ENCODE peak calls at places on chromosomes 5 and 9, in four cellular contexts. One of them, this sample, is unnamed.
A peak's percentile ranks its signal among the peaks of the same experiment; 100 is the strongest.

GRCh38 chr9:17246770-17247169 is 111.9 kb downstream of the CNTLN start:
- DNase-seq in psoas muscle: no peak
- DNase-seq in pancreas: no peak
- DNase-seq in Panc1: no peak
- DNase-seq in this sample: no peak

GRCh38 chr5:10660720-10661387 is 97.0 kb downstream of the ANKRD33B start:
- DNase-seq in psoas muscle: no peak
- DNase-seq in pancreas: no peak
- DNase-seq in Panc1: no peak
- DNase-seq in this sample: no peak

GRCh38 chr9:107513464-107514092 is 24.0 kb upstream of the KLF4 start:
- DNase-seq in psoas muscle: no peak
- DNase-seq in pancreas: no peak
- DNase-seq in Panc1: no peak
- DNase-seq in this sample: no peak

GRCh38 chr9:22528485-22528884 is 81.9 kb downstream of the DMRTA1 start:
- DNase-seq in psoas muscle: no peak
- DNase-seq in pancreas: no peak
- DNase-seq in Panc1: no peak
- DNase-seq in this sample: no peak

GRCh38 chr9:129481824-129482511 is 138.9 kb downstream of the C9orf50 start:
- DNase-seq in psoas muscle: no peak
- DNase-seq in pancreas: peak; percentile 51
- DNase-seq in Panc1: no peak
- DNase-seq in this sample: no peak

GRCh38 chr9:17882801-17883200 is 303.9 kb downstream of the SH3GL2 start:
- DNase-seq in psoas muscle: no peak
- DNase-seq in pancreas: no peak
- DNase-seq in Panc1: no peak
- DNase-seq in this sample: no peak

GRCh38 chr9:10045598-10045997 is 567.2 kb downstream of the PTPRD start:
- DNase-seq in psoas muscle: no peak
- DNase-seq in pancreas: no peak
- DNase-seq in Panc1: no peak
- DNase-seq in this sample: no peak

GRCh38 chr9:134662143-134662876 is 20.7 kb downstream of the COL5A1 start:
- DNase-seq in psoas muscle: peak; percentile 66
- DNase-seq in pancreas: no peak
- DNase-seq in Panc1: no peak
- DNase-seq in this sample: no peak

GRCh38 chr5:169218862-169219261 is 82.1 kb downstream of the SLIT3 start:
- DNase-seq in psoas muscle: no peak
- DNase-seq in pancreas: no peak
- DNase-seq in Panc1: no peak
- DNase-seq in this sample: no peak

GRCh38 chr5:124642148-124642547 is 104.3 kb downstream of the ZNF608 start:
- DNase-seq in psoas muscle: no peak
- DNase-seq in pancreas: no peak
- DNase-seq in Panc1: no peak
- DNase-seq in this sample: no peak

DNA sequence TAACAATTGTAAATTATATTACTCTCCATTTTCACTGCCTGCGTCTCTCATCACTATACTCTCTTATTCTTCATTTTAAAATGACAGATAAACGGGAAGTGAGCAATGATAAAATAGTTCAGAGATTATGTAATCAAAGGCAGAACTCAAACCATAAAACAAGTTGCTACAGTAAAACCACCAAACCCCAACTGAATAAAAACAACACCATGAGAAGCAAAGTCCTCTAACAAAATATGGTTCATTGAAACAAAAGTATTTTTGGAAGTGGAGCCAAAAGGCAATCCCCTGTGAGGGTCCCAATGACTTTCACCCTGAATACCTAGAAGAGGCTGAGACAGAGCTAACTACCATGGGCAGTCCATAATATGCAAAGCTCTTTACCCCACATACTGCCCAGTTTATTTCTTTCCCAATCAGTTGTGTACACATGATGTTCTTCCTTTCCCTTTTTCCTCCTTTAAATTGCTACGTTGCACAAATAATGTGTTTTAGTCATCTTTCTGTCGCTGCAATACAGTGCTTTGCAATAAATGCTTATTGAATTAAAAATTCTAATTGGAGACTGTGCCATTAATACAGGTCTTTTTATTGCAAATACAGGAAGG is 64.0 kb upstream of the PTGER4 start:
- DNase-seq in psoas muscle: no peak
- DNase-seq in pancreas: no peak
- DNase-seq in Panc1: no peak
- DNase-seq in this sample: no peak
- H3K27ac ChIP-seq in psoas muscle: peak overlapping the region; percentile 27
- H3K27ac ChIP-seq in pancreas: no peak overlapping the region
- H3K27ac ChIP-seq in Panc1: no peak overlapping the region
- H3K27ac ChIP-seq in this sample: no peak overlapping the region

GRCh38 chr9:122217640-122218039 is 11.1 kb downstream of the LHX6 start:
- DNase-seq in psoas muscle: no peak
- DNase-seq in pancreas: no peak
- DNase-seq in Panc1: no peak
- DNase-seq in this sample: no peak
- H3K27me3 ChIP-seq in psoas muscle: peaks cover 35% of the 10 kb centered on the region
- H3K27me3 ChIP-seq in pancreas: peaks cover 6% of the 10 kb centered on the region
- H3K27me3 ChIP-seq in Panc1: no peaks in the 10 kb centered on the region
- H3K27me3 ChIP-seq in this sample: peaks cover 81% of the 10 kb centered on the region

DNA sequence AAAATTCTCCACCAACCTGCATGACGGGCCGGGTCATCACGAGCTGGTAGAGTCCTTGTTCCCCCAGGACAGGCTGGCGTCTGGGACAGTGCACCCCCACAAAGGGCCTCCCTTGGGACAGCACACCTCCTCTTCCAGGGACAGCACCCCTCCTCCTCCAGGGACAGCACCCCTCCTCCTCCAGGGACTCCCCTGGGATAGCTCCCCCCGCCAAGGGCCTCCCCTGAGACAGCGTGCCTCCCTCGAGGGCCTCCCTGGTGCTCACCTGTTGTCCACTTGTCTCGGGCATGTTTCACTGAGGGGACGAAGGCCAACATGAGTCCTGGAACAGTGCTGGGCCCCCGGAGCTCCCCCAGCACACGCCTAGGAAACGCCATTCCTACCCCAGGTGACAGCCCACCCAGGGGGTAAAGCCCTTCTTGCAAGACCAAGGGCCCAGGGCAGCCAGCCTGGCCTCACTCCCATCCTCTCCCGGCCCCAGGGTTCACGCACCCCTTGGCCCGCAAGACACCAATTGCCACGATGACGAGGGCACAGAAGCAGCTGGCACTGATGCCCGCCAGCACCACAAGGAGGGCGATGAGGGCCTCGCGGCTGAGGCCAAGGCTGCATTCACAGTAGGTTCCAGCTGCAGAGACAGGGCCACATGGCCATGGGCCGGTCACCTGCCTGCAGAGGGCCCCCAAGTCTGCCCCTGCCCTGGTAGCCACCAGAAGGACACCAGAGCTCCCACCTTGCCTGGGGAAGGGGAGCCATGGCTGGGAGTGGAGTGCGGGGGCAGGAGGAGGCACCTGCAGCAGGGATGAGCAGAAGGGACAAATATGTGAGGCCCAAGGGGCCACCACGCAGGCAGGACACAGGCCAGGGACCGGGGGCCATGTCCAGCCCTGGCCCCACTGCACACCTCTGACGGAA is at the start of gene TMEM210:
- DNase-seq in psoas muscle: no peak
- DNase-seq in pancreas: no peak
- DNase-seq in Panc1: no peak
- DNase-seq in this sample: no peak
- H3K9me3 ChIP-seq in psoas muscle: no peaks in the 10 kb centered on the region
- H3K9me3 ChIP-seq in pancreas: no peaks in the 10 kb centered on the region
- H3K9me3 ChIP-seq in Panc1: no peaks in the 10 kb centered on the region
- H3K9me3 ChIP-seq in this sample: no peaks in the 10 kb centered on the region

GRCh38 chr9:92310562-92310961 is 14.6 kb downstream of the NOL8 start:
- DNase-seq in psoas muscle: no peak
- DNase-seq in pancreas: no peak
- DNase-seq in Panc1: no peak
- DNase-seq in this sample: no peak

GRCh38 chr9:92313624-92314012 is 11.5 kb downstream of the NOL8 start:
- DNase-seq in psoas muscle: no peak
- DNase-seq in pancreas: no peak
- DNase-seq in Panc1: no peak
- DNase-seq in this sample: no peak

GRCh38 chr9:92312887-92313623 is 12.1 kb downstream of the NOL8 start:
- DNase-seq in psoas muscle: no peak
- DNase-seq in pancreas: no peak
- DNase-seq in Panc1: no peak
- DNase-seq in this sample: no peak

DNA sequence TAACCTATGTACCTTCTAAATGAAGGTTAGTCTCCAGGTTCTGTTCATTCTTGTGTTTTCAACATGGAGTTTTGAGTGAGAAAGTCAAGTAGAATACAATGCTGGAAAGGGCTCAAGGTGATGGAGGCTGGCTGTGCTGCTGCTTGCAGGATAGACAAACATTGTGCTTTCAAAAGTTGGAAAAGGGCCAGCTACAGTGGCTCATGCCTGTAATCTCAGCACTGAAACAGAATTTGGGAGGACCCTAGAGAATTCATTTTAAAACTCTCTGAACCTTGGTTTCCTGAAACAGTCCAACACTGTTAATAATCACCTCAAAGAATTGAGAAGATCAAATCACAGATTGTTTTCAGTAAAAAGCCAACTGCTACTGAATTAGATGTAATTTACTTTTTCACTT is 15.4 kb upstream of the IARS1 start:
- DNase-seq in psoas muscle: no peak
- DNase-seq in pancreas: no peak
- DNase-seq in Panc1: no peak
- DNase-seq in this sample: no peak
- H3K27ac ChIP-seq in psoas muscle: no peak overlapping the region
- H3K27ac ChIP-seq in pancreas: no peak overlapping the region
- H3K27ac ChIP-seq in Panc1: no peak overlapping the region
- H3K27ac ChIP-seq in this sample: no peak overlapping the region

GRCh38 chr5:604391-604831 is 7.7 kb upstream of the CEP72 start:
- DNase-seq in psoas muscle: peak; percentile 39
- DNase-seq in pancreas: no peak
- DNase-seq in Panc1: no peak
- DNase-seq in this sample: no peak
- H3K27me3 ChIP-seq in psoas muscle: peaks cover 6% of the 10 kb centered on the region
- H3K27me3 ChIP-seq in pancreas: no peaks in the 10 kb centered on the region
- H3K27me3 ChIP-seq in Panc1: no peaks in the 10 kb centered on the region
- H3K27me3 ChIP-seq in this sample: no peaks in the 10 kb centered on the region

GRCh38 chr9:125106285-125106893 is 36.9 kb downstream of the SCAI start:
- DNase-seq in psoas muscle: no peak
- DNase-seq in pancreas: no peak
- DNase-seq in Panc1: no peak
- DNase-seq in this sample: no peak

DNA sequence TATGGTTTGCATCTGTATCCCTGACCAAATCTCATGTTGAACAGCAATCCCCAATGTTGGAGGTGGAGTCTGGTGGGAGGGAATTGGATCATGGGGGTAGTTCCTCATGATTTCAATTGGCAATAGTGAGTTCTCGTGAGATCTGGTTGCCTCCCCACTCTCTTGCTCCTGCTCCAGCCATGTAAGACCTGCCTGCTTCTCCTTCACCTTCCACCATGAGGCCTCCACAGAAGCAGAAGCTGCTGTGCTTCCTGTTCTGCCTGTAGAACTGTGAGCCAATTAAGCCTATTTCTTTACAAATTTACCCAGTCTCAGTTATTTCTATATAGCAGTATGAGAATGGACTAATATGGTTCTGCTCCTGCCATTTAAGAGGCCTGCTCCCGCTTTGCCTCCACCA is 32.9 kb downstream of the SCAI start:
- DNase-seq in psoas muscle: no peak
- DNase-seq in pancreas: no peak
- DNase-seq in Panc1: no peak
- DNase-seq in this sample: no peak
- H3K9me3 ChIP-seq in psoas muscle: no peaks in the 10 kb centered on the region
- H3K9me3 ChIP-seq in pancreas: no peaks in the 10 kb centered on the region
- H3K9me3 ChIP-seq in Panc1: no peaks in the 10 kb centered on the region
- H3K9me3 ChIP-seq in this sample: peaks cover 1% of the 10 kb centered on the region

DNA sequence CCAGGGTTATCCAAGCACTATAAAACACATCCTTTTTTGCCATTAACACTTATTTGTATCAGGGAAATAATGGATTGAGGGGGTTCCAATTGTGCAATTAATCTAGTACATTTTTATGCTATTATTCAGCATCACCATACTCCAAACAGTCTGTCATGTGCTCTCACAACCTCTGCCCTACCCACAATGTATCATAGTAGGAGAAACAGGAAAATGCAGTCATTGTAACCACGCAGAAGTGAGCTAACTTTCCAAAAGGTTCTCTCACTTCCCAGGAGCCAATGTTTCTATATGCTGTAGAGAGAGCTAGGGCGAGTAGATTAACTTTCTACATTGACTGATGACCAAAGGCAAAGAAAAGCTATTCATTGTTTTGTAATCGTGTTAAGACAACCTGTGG is 29.8 kb downstream of the DAB2 start:
- DNase-seq in psoas muscle: no peak
- DNase-seq in pancreas: no peak
- DNase-seq in Panc1: no peak
- DNase-seq in this sample: no peak
- H3K27ac ChIP-seq in psoas muscle: no peak overlapping the region
- H3K27ac ChIP-seq in pancreas: peak overlapping the region; percentile 12
- H3K27ac ChIP-seq in Panc1: no peak overlapping the region
- H3K27ac ChIP-seq in this sample: no peak overlapping the region

GRCh38 chr5:176719113-176719814 is 72.0 kb downstream of the TSPAN17 start:
- DNase-seq in psoas muscle: no peak
- DNase-seq in pancreas: no peak
- DNase-seq in Panc1: no peak
- DNase-seq in this sample: no peak

GRCh38 chr5:176714067-176714466 is 66.8 kb downstream of the TSPAN17 start:
- DNase-seq in psoas muscle: no peak
- DNase-seq in pancreas: no peak
- DNase-seq in Panc1: no peak
- DNase-seq in this sample: no peak

GRCh38 chr5:176712546-176713297 is 65.4 kb downstream of the TSPAN17 start:
- DNase-seq in psoas muscle: no peak
- DNase-seq in pancreas: no peak
- DNase-seq in Panc1: no peak
- DNase-seq in this sample: no peak

GRCh38 chr5:176713409-176713808 is 66.1 kb downstream of the TSPAN17 start:
- DNase-seq in psoas muscle: no peak
- DNase-seq in pancreas: no peak
- DNase-seq in Panc1: no peak
- DNase-seq in this sample: no peak

DNA sequence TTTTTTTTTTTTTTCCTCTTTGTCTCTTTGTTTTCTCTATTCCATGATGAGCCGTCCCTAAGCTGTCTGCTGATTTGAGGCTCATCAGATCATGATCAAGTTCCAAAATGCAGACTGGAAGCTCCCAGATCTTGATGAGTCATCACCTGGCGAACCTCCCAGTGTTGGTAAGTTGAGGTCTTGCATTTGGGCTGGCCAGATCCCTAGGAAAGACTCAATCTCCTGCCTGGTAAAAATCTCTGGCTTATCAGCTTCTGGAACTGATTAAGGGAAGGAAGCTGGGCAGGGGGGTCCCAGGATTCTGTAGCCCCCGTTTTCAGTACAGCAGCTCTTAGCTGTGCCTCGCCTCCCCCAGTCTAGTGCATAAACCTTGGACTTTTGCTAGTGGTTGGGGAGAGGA is 69.0 kb downstream of the TSPAN17 start:
- DNase-seq in psoas muscle: no peak
- DNase-seq in pancreas: no peak
- DNase-seq in Panc1: no peak
- DNase-seq in this sample: no peak
- H3K27me3 ChIP-seq in psoas muscle: peaks cover 16% of the 10 kb centered on the region
- H3K27me3 ChIP-seq in pancreas: no peaks in the 10 kb centered on the region
- H3K27me3 ChIP-seq in Panc1: peaks cover 4% of the 10 kb centered on the region
- H3K27me3 ChIP-seq in this sample: no peaks in the 10 kb centered on the region

This sample was measured in iPS DF 6.9.